ENCODE peak calls at places on chromosome 13, in eight cellular contexts. One of them, this sample, is unnamed.

GRCh38 chr13:96994030-96994848 is at the start of gene OXGR1:
- DNase-seq in cardiac muscle cell: no peak
- DNase-seq in left ventricle myocardium inferior: no peak
- DNase-seq in tibial artery: no peak
- DNase-seq in ascending aorta: no peak
- DNase-seq in testis: no peak
- DNase-seq in psoas muscle: peak
- DNase-seq in IMR-90: no peak
- DNase-seq in this sample: no peak

GRCh38 chr13:30047154-30047874 is 196.9 kb upstream of the UBL3 start:
- DNase-seq in cardiac muscle cell: peak
- DNase-seq in left ventricle myocardium inferior: no peak
- DNase-seq in tibial artery: no peak
- DNase-seq in ascending aorta: no peak
- DNase-seq in testis: no peak
- DNase-seq in psoas muscle: no peak
- DNase-seq in IMR-90: peak
- DNase-seq in this sample: no peak

GRCh38 chr13:112824429-112824828 is 134.6 kb downstream of the ATP11A start:
- DNase-seq in cardiac muscle cell: no peak
- DNase-seq in left ventricle myocardium inferior: no peak
- DNase-seq in tibial artery: no peak
- DNase-seq in ascending aorta: no peak
- DNase-seq in testis: no peak
- DNase-seq in psoas muscle: no peak
- DNase-seq in IMR-90: no peak
- DNase-seq in this sample: no peak

GRCh38 chr13:104810242-104810641 is 1725.2 kb downstream of the EFNB2 start:
- DNase-seq in cardiac muscle cell: no peak
- DNase-seq in left ventricle myocardium inferior: no peak
- DNase-seq in tibial artery: no peak
- DNase-seq in ascending aorta: no peak
- DNase-seq in testis: no peak
- DNase-seq in psoas muscle: no peak
- DNase-seq in IMR-90: no peak
- DNase-seq in this sample: no peak

GRCh38 chr13:41222259-41222852 is 28.0 kb upstream of the KBTBD7 start:
- DNase-seq in cardiac muscle cell: peak
- DNase-seq in left ventricle myocardium inferior: no peak
- DNase-seq in tibial artery: no peak
- DNase-seq in ascending aorta: peak
- DNase-seq in testis: peak
- DNase-seq in psoas muscle: no peak
- DNase-seq in IMR-90: peak
- DNase-seq in this sample: peak

GRCh38 chr13:100532836-100533435 is 55.7 kb downstream of the GGACT start:
- DNase-seq in cardiac muscle cell: no peak
- DNase-seq in left ventricle myocardium inferior: no peak
- DNase-seq in tibial artery: no peak
- DNase-seq in ascending aorta: no peak
- DNase-seq in testis: no peak
- DNase-seq in psoas muscle: no peak
- DNase-seq in IMR-90: no peak
- DNase-seq in this sample: no peak

GRCh38 chr13:46359731-46360130 is 27.3 kb downstream of the RUBCNL start:
- DNase-seq in cardiac muscle cell: no peak
- DNase-seq in left ventricle myocardium inferior: no peak
- DNase-seq in tibial artery: no peak
- DNase-seq in ascending aorta: no peak
- DNase-seq in testis: no peak
- DNase-seq in psoas muscle: no peak
- DNase-seq in IMR-90: peak
- DNase-seq in this sample: no peak

GRCh38 chr13:30429721-30430694 is 7.7 kb downstream of the UBE2L5 start:
- DNase-seq in cardiac muscle cell: peak
- DNase-seq in left ventricle myocardium inferior: no peak
- DNase-seq in tibial artery: no peak
- DNase-seq in ascending aorta: no peak
- DNase-seq in testis: no peak
- DNase-seq in psoas muscle: no peak
- DNase-seq in IMR-90: peak
- DNase-seq in this sample: peak

GRCh38 chr13:32877491-32877890 is 138.7 kb upstream of the KL start:
- DNase-seq in cardiac muscle cell: no peak
- DNase-seq in left ventricle myocardium inferior: no peak
- DNase-seq in tibial artery: no peak
- DNase-seq in ascending aorta: no peak
- DNase-seq in testis: no peak
- DNase-seq in psoas muscle: no peak
- DNase-seq in IMR-90: no peak
- DNase-seq in this sample: no peak

GRCh38 chr13:85367887-85368286 is 431.3 kb downstream of the SLITRK6 start:
- DNase-seq in cardiac muscle cell: peak
- DNase-seq in left ventricle myocardium inferior: no peak
- DNase-seq in tibial artery: no peak
- DNase-seq in ascending aorta: no peak
- DNase-seq in testis: no peak
- DNase-seq in psoas muscle: no peak
- DNase-seq in IMR-90: peak
- DNase-seq in this sample: no peak

GRCh38 chr13:110845520-110845919 is 69.3 kb downstream of the ANKRD10 start:
- DNase-seq in cardiac muscle cell: no peak
- DNase-seq in left ventricle myocardium inferior: no peak
- DNase-seq in tibial artery: no peak
- DNase-seq in ascending aorta: no peak
- DNase-seq in testis: no peak
- DNase-seq in psoas muscle: no peak
- DNase-seq in IMR-90: no peak
- DNase-seq in this sample: no peak

GRCh38 chr13:41931337-41931736 is 29.6 kb downstream of the VWA8 start:
- DNase-seq in cardiac muscle cell: no peak
- DNase-seq in left ventricle myocardium inferior: no peak
- DNase-seq in tibial artery: no peak
- DNase-seq in ascending aorta: no peak
- DNase-seq in testis: no peak
- DNase-seq in psoas muscle: no peak
- DNase-seq in IMR-90: peak
- DNase-seq in this sample: no peak

GRCh38 chr13:75687145-75687763 is 51.1 kb downstream of the LMO7 start:
- DNase-seq in cardiac muscle cell: peak
- DNase-seq in left ventricle myocardium inferior: no peak
- DNase-seq in tibial artery: no peak
- DNase-seq in ascending aorta: no peak
- DNase-seq in testis: no peak
- DNase-seq in psoas muscle: no peak
- DNase-seq in IMR-90: peak
- DNase-seq in this sample: peak

GRCh38 chr13:23679214-23679613 is 109.0 kb downstream of the TNFRSF19 start:
- DNase-seq in cardiac muscle cell: peak
- DNase-seq in left ventricle myocardium inferior: no peak
- DNase-seq in tibial artery: no peak
- DNase-seq in ascending aorta: no peak
- DNase-seq in testis: no peak
- DNase-seq in psoas muscle: no peak
- DNase-seq in IMR-90: peak
- DNase-seq in this sample: peak

GRCh38 chr13:102487330-102487729 is 85.5 kb upstream of the FGF14 start:
- DNase-seq in cardiac muscle cell: no peak
- DNase-seq in left ventricle myocardium inferior: no peak
- DNase-seq in tibial artery: no peak
- DNase-seq in ascending aorta: no peak
- DNase-seq in testis: no peak
- DNase-seq in psoas muscle: no peak
- DNase-seq in IMR-90: no peak
- DNase-seq in this sample: no peak

GRCh38 chr13:114021464-114022308 is 47.8 kb upstream of the C13orf46 start:
- DNase-seq in cardiac muscle cell: no peak
- DNase-seq in left ventricle myocardium inferior: no peak
- DNase-seq in tibial artery: peak
- DNase-seq in ascending aorta: no peak
- DNase-seq in testis: no peak
- DNase-seq in psoas muscle: no peak
- DNase-seq in IMR-90: no peak
- DNase-seq in this sample: no peak

GRCh38 chr13:114022876-114023275 is 49.0 kb upstream of the C13orf46 start:
- DNase-seq in cardiac muscle cell: no peak
- DNase-seq in left ventricle myocardium inferior: no peak
- DNase-seq in tibial artery: peak
- DNase-seq in ascending aorta: no peak
- DNase-seq in testis: no peak
- DNase-seq in psoas muscle: no peak
- DNase-seq in IMR-90: no peak
- DNase-seq in this sample: no peak

GRCh38 chr13:114020750-114021463 is 47.0 kb upstream of the C13orf46 start:
- DNase-seq in cardiac muscle cell: no peak
- DNase-seq in left ventricle myocardium inferior: no peak
- DNase-seq in tibial artery: no peak
- DNase-seq in ascending aorta: no peak
- DNase-seq in testis: no peak
- DNase-seq in psoas muscle: no peak
- DNase-seq in IMR-90: no peak
- DNase-seq in this sample: no peak

GRCh38 chr13:114023716-114024602 is 50.1 kb upstream of the C13orf46 start:
- DNase-seq in cardiac muscle cell: no peak
- DNase-seq in left ventricle myocardium inferior: no peak
- DNase-seq in tibial artery: no peak
- DNase-seq in ascending aorta: no peak
- DNase-seq in testis: no peak
- DNase-seq in psoas muscle: no peak
- DNase-seq in IMR-90: no peak
- DNase-seq in this sample: no peak

GRCh38 chr13:114022309-114022669 is 48.4 kb upstream of the C13orf46 start:
- DNase-seq in cardiac muscle cell: no peak
- DNase-seq in left ventricle myocardium inferior: no peak
- DNase-seq in tibial artery: peak
- DNase-seq in ascending aorta: no peak
- DNase-seq in testis: no peak
- DNase-seq in psoas muscle: no peak
- DNase-seq in IMR-90: no peak
- DNase-seq in this sample: no peak
- H3K4me3 ChIP-seq in cardiac muscle cell: no peak
- H3K4me3 ChIP-seq in left ventricle myocardium inferior: no peak
- H3K4me3 ChIP-seq in tibial artery: no peak
- H3K4me3 ChIP-seq in ascending aorta: no peak
- H3K4me3 ChIP-seq in testis: no peak
- H3K4me3 ChIP-seq in psoas muscle: no peak
- H3K4me3 ChIP-seq in IMR-90: no peak
- H3K4me3 ChIP-seq in this sample: no peak

GRCh38 chr13:79988573-79988972 is 352.4 kb downstream of the SPRY2 start:
- DNase-seq in cardiac muscle cell: peak
- DNase-seq in left ventricle myocardium inferior: no peak
- DNase-seq in tibial artery: no peak
- DNase-seq in ascending aorta: no peak
- DNase-seq in testis: no peak
- DNase-seq in psoas muscle: no peak
- DNase-seq in IMR-90: peak
- DNase-seq in this sample: peak
- TF ChIP-seq CTCF in cardiac muscle cell: no peak
- TF ChIP-seq CTCF in left ventricle myocardium inferior: no peak
- TF ChIP-seq CTCF in tibial artery: no peak
- TF ChIP-seq CTCF in ascending aorta: no peak
- TF ChIP-seq CTCF in testis: no peak
- TF ChIP-seq CTCF in psoas muscle: no peak
- TF ChIP-seq CTCF in IMR-90: no peak
- TF ChIP-seq CTCF in this sample: no peak

GRCh38 chr13:71017607-71018006 is 849.4 kb downstream of the DACH1 start:
- DNase-seq in cardiac muscle cell: no peak
- DNase-seq in left ventricle myocardium inferior: no peak
- DNase-seq in tibial artery: no peak
- DNase-seq in ascending aorta: no peak
- DNase-seq in testis: no peak
- DNase-seq in psoas muscle: no peak
- DNase-seq in IMR-90: no peak
- DNase-seq in this sample: no peak
- H3K4me3 ChIP-seq in cardiac muscle cell: no peak
- H3K4me3 ChIP-seq in left ventricle myocardium inferior: no peak
- H3K4me3 ChIP-seq in tibial artery: no peak
- H3K4me3 ChIP-seq in ascending aorta: no peak
- H3K4me3 ChIP-seq in testis: no peak
- H3K4me3 ChIP-seq in psoas muscle: no peak
- H3K4me3 ChIP-seq in IMR-90: no peak
- H3K4me3 ChIP-seq in this sample: no peak

DNA sequence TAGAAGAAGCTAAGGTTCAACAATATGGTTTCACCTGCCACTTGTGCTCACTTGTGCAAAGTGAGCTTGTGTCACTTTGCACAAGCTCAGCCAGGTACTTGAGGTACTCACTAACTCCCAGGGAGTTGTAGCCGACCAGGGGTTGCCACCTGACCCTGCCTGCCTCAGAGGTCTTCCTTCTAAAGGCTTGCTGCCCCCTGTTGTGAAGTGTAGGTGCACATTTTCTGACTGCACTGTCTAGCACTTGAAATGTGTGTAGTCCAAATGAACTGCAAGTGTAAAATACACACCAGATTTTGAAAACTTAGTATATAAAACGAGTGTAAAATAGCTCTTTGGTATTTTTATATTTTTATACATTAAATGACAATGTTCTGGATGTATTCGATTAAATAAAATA is 230.8 kb downstream of the DLEU7 start:
- DNase-seq in cardiac muscle cell: no peak
- DNase-seq in left ventricle myocardium inferior: no peak
- DNase-seq in tibial artery: no peak
- DNase-seq in ascending aorta: no peak
- DNase-seq in testis: no peak
- DNase-seq in psoas muscle: no peak
- DNase-seq in IMR-90: no peak
- DNase-seq in this sample: no peak
- TF ChIP-seq CTCF in cardiac muscle cell: no peak
- TF ChIP-seq CTCF in left ventricle myocardium inferior: no peak
- TF ChIP-seq CTCF in tibial artery: no peak
- TF ChIP-seq CTCF in ascending aorta: no peak
- TF ChIP-seq CTCF in testis: no peak
- TF ChIP-seq CTCF in psoas muscle: no peak
- TF ChIP-seq CTCF in IMR-90: no peak
- TF ChIP-seq CTCF in this sample: no peak